ENCODE peak calls at places on chromosomes 2 and 18, in nine cellular contexts. One of them, this sample, is unnamed.

GRCh38 chr2:76667764-76668163 is 854.4 kb downstream of the LRRTM4 start:
- DNase-seq in brain microvascular endothelial cell: no peak
- DNase-seq in stromal cell of bone marrow: no peak
- DNase-seq in thoracic aorta: no peak
- DNase-seq in CD4-positive, alpha-beta memory T cell: no peak
- DNase-seq in activated CD4-positive, alpha-beta T cell treated with anti-CD3 and anti-CD28 coated beads for 36 hours: no peak
- DNase-seq in lung microvascular endothelial cell: no peak
- DNase-seq in kidney: no peak
- DNase-seq in activated effector memory CD4-positive, alpha-beta T cell treated with anti-CD3 and anti-CD28 coated beads, Interleukin-2, amount 50 U/mL, for 16 hours: no peak
- DNase-seq in this sample: no peak

GRCh38 chr2:6140509-6140908 is 448.3 kb downstream of the SOX11 start:
- DNase-seq in brain microvascular endothelial cell: no peak
- DNase-seq in stromal cell of bone marrow: no peak
- DNase-seq in thoracic aorta: no peak
- DNase-seq in CD4-positive, alpha-beta memory T cell: no peak
- DNase-seq in activated CD4-positive, alpha-beta T cell treated with anti-CD3 and anti-CD28 coated beads for 36 hours: no peak
- DNase-seq in lung microvascular endothelial cell: no peak
- DNase-seq in kidney: no peak
- DNase-seq in activated effector memory CD4-positive, alpha-beta T cell treated with anti-CD3 and anti-CD28 coated beads, Interleukin-2, amount 50 U/mL, for 16 hours: no peak
- DNase-seq in this sample: no peak

GRCh38 chr2:122868626-122869275 is 1113.3 kb downstream of the TSN start:
- DNase-seq in brain microvascular endothelial cell: no peak
- DNase-seq in stromal cell of bone marrow: no peak
- DNase-seq in thoracic aorta: no peak
- DNase-seq in CD4-positive, alpha-beta memory T cell: no peak
- DNase-seq in activated CD4-positive, alpha-beta T cell treated with anti-CD3 and anti-CD28 coated beads for 36 hours: no peak
- DNase-seq in lung microvascular endothelial cell: no peak
- DNase-seq in kidney: no peak
- DNase-seq in activated effector memory CD4-positive, alpha-beta T cell treated with anti-CD3 and anti-CD28 coated beads, Interleukin-2, amount 50 U/mL, for 16 hours: no peak
- DNase-seq in this sample: no peak

GRCh38 chr2:56182420-56182819 is 1.4 kb upstream of the CCDC85A start:
- DNase-seq in brain microvascular endothelial cell: no peak
- DNase-seq in stromal cell of bone marrow: no peak
- DNase-seq in thoracic aorta: no peak
- DNase-seq in CD4-positive, alpha-beta memory T cell: no peak
- DNase-seq in activated CD4-positive, alpha-beta T cell treated with anti-CD3 and anti-CD28 coated beads for 36 hours: no peak
- DNase-seq in lung microvascular endothelial cell: no peak
- DNase-seq in kidney: no peak
- DNase-seq in activated effector memory CD4-positive, alpha-beta T cell treated with anti-CD3 and anti-CD28 coated beads, Interleukin-2, amount 50 U/mL, for 16 hours: no peak
- DNase-seq in this sample: peak

GRCh38 chr2:192087398-192087958 is 107.3 kb downstream of the TMEFF2 start:
- DNase-seq in brain microvascular endothelial cell: no peak
- DNase-seq in stromal cell of bone marrow: no peak
- DNase-seq in thoracic aorta: no peak
- DNase-seq in CD4-positive, alpha-beta memory T cell: no peak
- DNase-seq in activated CD4-positive, alpha-beta T cell treated with anti-CD3 and anti-CD28 coated beads for 36 hours: no peak
- DNase-seq in lung microvascular endothelial cell: no peak
- DNase-seq in kidney: no peak
- DNase-seq in activated effector memory CD4-positive, alpha-beta T cell treated with anti-CD3 and anti-CD28 coated beads, Interleukin-2, amount 50 U/mL, for 16 hours: no peak
- DNase-seq in this sample: no peak

GRCh38 chr18:13305326-13305725 is 86.8 kb downstream of the LDLRAD4 start:
- DNase-seq in brain microvascular endothelial cell: no peak
- DNase-seq in stromal cell of bone marrow: no peak
- DNase-seq in thoracic aorta: no peak
- DNase-seq in CD4-positive, alpha-beta memory T cell: no peak
- DNase-seq in activated CD4-positive, alpha-beta T cell treated with anti-CD3 and anti-CD28 coated beads for 36 hours: no peak
- DNase-seq in lung microvascular endothelial cell: no peak
- DNase-seq in kidney: no peak
- DNase-seq in activated effector memory CD4-positive, alpha-beta T cell treated with anti-CD3 and anti-CD28 coated beads, Interleukin-2, amount 50 U/mL, for 16 hours: no peak
- DNase-seq in this sample: no peak

GRCh38 chr2:38184964-38185603 is 109.1 kb upstream of the CYP1B1 start:
- DNase-seq in brain microvascular endothelial cell: no peak
- DNase-seq in stromal cell of bone marrow: peak
- DNase-seq in thoracic aorta: no peak
- DNase-seq in CD4-positive, alpha-beta memory T cell: no peak
- DNase-seq in activated CD4-positive, alpha-beta T cell treated with anti-CD3 and anti-CD28 coated beads for 36 hours: no peak
- DNase-seq in lung microvascular endothelial cell: peak
- DNase-seq in kidney: no peak
- DNase-seq in activated effector memory CD4-positive, alpha-beta T cell treated with anti-CD3 and anti-CD28 coated beads, Interleukin-2, amount 50 U/mL, for 16 hours: no peak
- DNase-seq in this sample: no peak

GRCh38 chr2:10912076-10912731 is 470 bp downstream of the KCNF1 start:
- DNase-seq in brain microvascular endothelial cell: no peak
- DNase-seq in stromal cell of bone marrow: no peak
- DNase-seq in thoracic aorta: no peak
- DNase-seq in CD4-positive, alpha-beta memory T cell: no peak
- DNase-seq in activated CD4-positive, alpha-beta T cell treated with anti-CD3 and anti-CD28 coated beads for 36 hours: no peak
- DNase-seq in lung microvascular endothelial cell: no peak
- DNase-seq in kidney: no peak
- DNase-seq in activated effector memory CD4-positive, alpha-beta T cell treated with anti-CD3 and anti-CD28 coated beads, Interleukin-2, amount 50 U/mL, for 16 hours: peak
- DNase-seq in this sample: peak

GRCh38 chr2:156476021-156476420 is 39.8 kb downstream of the GPD2 start:
- DNase-seq in brain microvascular endothelial cell: no peak
- DNase-seq in stromal cell of bone marrow: no peak
- DNase-seq in thoracic aorta: no peak
- DNase-seq in CD4-positive, alpha-beta memory T cell: no peak
- DNase-seq in activated CD4-positive, alpha-beta T cell treated with anti-CD3 and anti-CD28 coated beads for 36 hours: no peak
- DNase-seq in lung microvascular endothelial cell: no peak
- DNase-seq in kidney: no peak
- DNase-seq in activated effector memory CD4-positive, alpha-beta T cell treated with anti-CD3 and anti-CD28 coated beads, Interleukin-2, amount 50 U/mL, for 16 hours: no peak
- DNase-seq in this sample: no peak

GRCh38 chr2:28357948-28358667 is 34.5 kb upstream of the FOSL2 start:
- DNase-seq in brain microvascular endothelial cell: peak
- DNase-seq in stromal cell of bone marrow: no peak
- DNase-seq in thoracic aorta: no peak
- DNase-seq in CD4-positive, alpha-beta memory T cell: no peak
- DNase-seq in activated CD4-positive, alpha-beta T cell treated with anti-CD3 and anti-CD28 coated beads for 36 hours: no peak
- DNase-seq in lung microvascular endothelial cell: no peak
- DNase-seq in kidney: no peak
- DNase-seq in activated effector memory CD4-positive, alpha-beta T cell treated with anti-CD3 and anti-CD28 coated beads, Interleukin-2, amount 50 U/mL, for 16 hours: no peak
- DNase-seq in this sample: no peak

GRCh38 chr2:109335586-109336266 is 206.7 kb downstream of the SH3RF3 start:
- DNase-seq in brain microvascular endothelial cell: peak
- DNase-seq in stromal cell of bone marrow: no peak
- DNase-seq in thoracic aorta: no peak
- DNase-seq in CD4-positive, alpha-beta memory T cell: no peak
- DNase-seq in activated CD4-positive, alpha-beta T cell treated with anti-CD3 and anti-CD28 coated beads for 36 hours: peak
- DNase-seq in lung microvascular endothelial cell: peak
- DNase-seq in kidney: no peak
- DNase-seq in activated effector memory CD4-positive, alpha-beta T cell treated with anti-CD3 and anti-CD28 coated beads, Interleukin-2, amount 50 U/mL, for 16 hours: no peak
- DNase-seq in this sample: no peak

GRCh38 chr2:121860033-121860810 is 104.8 kb downstream of the TSN start:
- DNase-seq in brain microvascular endothelial cell: peak
- DNase-seq in stromal cell of bone marrow: peak
- DNase-seq in thoracic aorta: no peak
- DNase-seq in CD4-positive, alpha-beta memory T cell: no peak
- DNase-seq in activated CD4-positive, alpha-beta T cell treated with anti-CD3 and anti-CD28 coated beads for 36 hours: no peak
- DNase-seq in lung microvascular endothelial cell: peak
- DNase-seq in kidney: no peak
- DNase-seq in activated effector memory CD4-positive, alpha-beta T cell treated with anti-CD3 and anti-CD28 coated beads, Interleukin-2, amount 50 U/mL, for 16 hours: no peak
- DNase-seq in this sample: no peak

GRCh38 chr18:23333827-23334226 is 119.3 kb upstream of the RIOK3 start:
- DNase-seq in brain microvascular endothelial cell: no peak
- DNase-seq in stromal cell of bone marrow: no peak
- DNase-seq in thoracic aorta: no peak
- DNase-seq in CD4-positive, alpha-beta memory T cell: no peak
- DNase-seq in activated CD4-positive, alpha-beta T cell treated with anti-CD3 and anti-CD28 coated beads for 36 hours: no peak
- DNase-seq in lung microvascular endothelial cell: no peak
- DNase-seq in kidney: no peak
- DNase-seq in activated effector memory CD4-positive, alpha-beta T cell treated with anti-CD3 and anti-CD28 coated beads, Interleukin-2, amount 50 U/mL, for 16 hours: no peak
- DNase-seq in this sample: no peak

GRCh38 chr2:171410101-171410500 is 23.7 kb downstream of the METTL8 start:
- DNase-seq in brain microvascular endothelial cell: no peak
- DNase-seq in stromal cell of bone marrow: no peak
- DNase-seq in thoracic aorta: no peak
- DNase-seq in CD4-positive, alpha-beta memory T cell: no peak
- DNase-seq in activated CD4-positive, alpha-beta T cell treated with anti-CD3 and anti-CD28 coated beads for 36 hours: no peak
- DNase-seq in lung microvascular endothelial cell: no peak
- DNase-seq in kidney: no peak
- DNase-seq in activated effector memory CD4-positive, alpha-beta T cell treated with anti-CD3 and anti-CD28 coated beads, Interleukin-2, amount 50 U/mL, for 16 hours: no peak
- DNase-seq in this sample: no peak

GRCh38 chr2:42764096-42764495 is at the start of gene OXER1:
- DNase-seq in brain microvascular endothelial cell: no peak
- DNase-seq in stromal cell of bone marrow: no peak
- DNase-seq in thoracic aorta: no peak
- DNase-seq in CD4-positive, alpha-beta memory T cell: no peak
- DNase-seq in activated CD4-positive, alpha-beta T cell treated with anti-CD3 and anti-CD28 coated beads for 36 hours: no peak
- DNase-seq in lung microvascular endothelial cell: no peak
- DNase-seq in kidney: no peak
- DNase-seq in activated effector memory CD4-positive, alpha-beta T cell treated with anti-CD3 and anti-CD28 coated beads, Interleukin-2, amount 50 U/mL, for 16 hours: no peak
- DNase-seq in this sample: no peak

GRCh38 chr2:191061381-191061982 is 47.5 kb upstream of the STAT1 start:
- DNase-seq in brain microvascular endothelial cell: no peak
- DNase-seq in stromal cell of bone marrow: no peak
- DNase-seq in thoracic aorta: no peak
- DNase-seq in CD4-positive, alpha-beta memory T cell: peak
- DNase-seq in activated CD4-positive, alpha-beta T cell treated with anti-CD3 and anti-CD28 coated beads for 36 hours: peak
- DNase-seq in lung microvascular endothelial cell: no peak
- DNase-seq in kidney: no peak
- DNase-seq in activated effector memory CD4-positive, alpha-beta T cell treated with anti-CD3 and anti-CD28 coated beads, Interleukin-2, amount 50 U/mL, for 16 hours: no peak
- DNase-seq in this sample: no peak

GRCh38 chr2:118061135-118061955 is 26.9 kb upstream of the INSIG2 start:
- DNase-seq in brain microvascular endothelial cell: peak
- DNase-seq in stromal cell of bone marrow: peak
- DNase-seq in thoracic aorta: no peak
- DNase-seq in CD4-positive, alpha-beta memory T cell: no peak
- DNase-seq in activated CD4-positive, alpha-beta T cell treated with anti-CD3 and anti-CD28 coated beads for 36 hours: no peak
- DNase-seq in lung microvascular endothelial cell: peak
- DNase-seq in kidney: no peak
- DNase-seq in activated effector memory CD4-positive, alpha-beta T cell treated with anti-CD3 and anti-CD28 coated beads, Interleukin-2, amount 50 U/mL, for 16 hours: no peak
- DNase-seq in this sample: peak

GRCh38 chr2:195414479-195414878 is 242.5 kb upstream of the SLC39A10 start:
- DNase-seq in brain microvascular endothelial cell: no peak
- DNase-seq in stromal cell of bone marrow: no peak
- DNase-seq in thoracic aorta: no peak
- DNase-seq in CD4-positive, alpha-beta memory T cell: no peak
- DNase-seq in activated CD4-positive, alpha-beta T cell treated with anti-CD3 and anti-CD28 coated beads for 36 hours: no peak
- DNase-seq in lung microvascular endothelial cell: no peak
- DNase-seq in kidney: no peak
- DNase-seq in activated effector memory CD4-positive, alpha-beta T cell treated with anti-CD3 and anti-CD28 coated beads, Interleukin-2, amount 50 U/mL, for 16 hours: no peak
- DNase-seq in this sample: no peak

GRCh38 chr18:60100805-60101204 is 201.0 kb downstream of the PMAIP1 start:
- DNase-seq in brain microvascular endothelial cell: no peak
- DNase-seq in stromal cell of bone marrow: no peak
- DNase-seq in thoracic aorta: no peak
- DNase-seq in CD4-positive, alpha-beta memory T cell: no peak
- DNase-seq in activated CD4-positive, alpha-beta T cell treated with anti-CD3 and anti-CD28 coated beads for 36 hours: no peak
- DNase-seq in lung microvascular endothelial cell: no peak
- DNase-seq in kidney: no peak
- DNase-seq in activated effector memory CD4-positive, alpha-beta T cell treated with anti-CD3 and anti-CD28 coated beads, Interleukin-2, amount 50 U/mL, for 16 hours: no peak
- DNase-seq in this sample: no peak